ENCODE peak calls at places on chromosomes 11 and 22, in ten cellular contexts. G is keratinocyte; B is ovary; T is cardiac muscle cell; K is stomach; C is CD4-positive, CD25-positive, alpha-beta regulatory T cell; F is pancreas; H is CD8-positive, alpha-beta T cell; W is H9; V is right atrium auricular region. I is an unnamed sample.

GRCh38 chr22:24037851-24038765 is 27.0 kb downstream of the CABIN1 start:
- DNase-seq in G (no peak), B (no peak), T (no peak), K (peak; percentile 10), C (no peak), F (no peak), H (peak; percentile 15), W (no peak), V (no peak), I (no peak)

GRCh38 chr11:94740083-94740974 is 27.8 kb upstream of the AMOTL1 start:
- DNase-seq in G (no peak), B (peak; percentile 42), T (peak; percentile 40), K (no peak), C (no peak), F (peak; percentile 28), H (no peak), W (peak; percentile 42), V (no peak), I (no peak)

GRCh38 chr22:49583341-49583740 is 244.3 kb downstream of the BRD1 start:
- DNase-seq in G (no peak), B (no peak), T (no peak), K (no peak), C (no peak), F (no peak), H (no peak), W (no peak), V (no peak), I (no peak)

GRCh38 chr11:113806403-113806802 is 26.8 kb downstream of the CLDN25 start:
- DNase-seq in G (no peak), B (no peak), T (peak; percentile 54), K (no peak), C (no peak), F (no peak), H (no peak), W (peak; percentile 68), V (no peak), I (no peak)

GRCh38 chr22:49296561-49296960 is 531.1 kb downstream of the BRD1 start:
- DNase-seq in G (no peak), B (no peak), T (no peak), K (peak; percentile 22), C (no peak), F (no peak), H (no peak), W (peak; percentile 19), V (no peak), I (no peak)

GRCh38 chr11:76657139-76657823 is 13.3 kb downstream of the LRRC32 start:
- DNase-seq in G (no peak), B (peak; percentile 8), T (no peak), K (peak; percentile 18), C (no peak), F (no peak), H (no peak), W (peak; percentile 30), V (no peak), I (no peak)

GRCh38 chr11:102761646-102762238 is 18.7 kb downstream of the MMP10 start:
- DNase-seq in G (no peak), B (no peak), T (peak; percentile 23), K (no peak), C (no peak), F (no peak), H (no peak), W (no peak), V (no peak), I (no peak)

GRCh38 chr11:73274722-73275380 is 2.7 kb downstream of the P2RY6 start:
- DNase-seq in G (no peak), B (no peak), T (no peak), K (no peak), C (no peak), F (no peak), H (no peak), W (peak; percentile 19), V (no peak), I (no peak)

GRCh38 chr11:6603287-6604080 is at the start of the genes ILK and RRP8:
- DNase-seq in G (peak; percentile 13), B (peak; percentile 88), T (peak; percentile 96), K (peak; percentile 94), C (peak; percentile 79), F (peak; percentile 91), H (peak; percentile 82), W (peak; percentile 88), V (peak; percentile 93), I (peak; percentile 86)
- H3K4me1 ChIP-seq in G (peaks cover 41% of the 10 kb centered on the region), B (peaks cover 19% of the 10 kb centered on the region), T (peaks cover 34% of the 10 kb centered on the region), K (peaks cover 84% of the 10 kb centered on the region), C (peaks cover 65% of the 10 kb centered on the region), F (peaks cover 17% of the 10 kb centered on the region), H (peaks cover 60% of the 10 kb centered on the region), W (peaks cover 3% of the 10 kb centered on the region), V (peaks cover 60% of the 10 kb centered on the region), I (peaks cover 62% of the 10 kb centered on the region)

DNA sequence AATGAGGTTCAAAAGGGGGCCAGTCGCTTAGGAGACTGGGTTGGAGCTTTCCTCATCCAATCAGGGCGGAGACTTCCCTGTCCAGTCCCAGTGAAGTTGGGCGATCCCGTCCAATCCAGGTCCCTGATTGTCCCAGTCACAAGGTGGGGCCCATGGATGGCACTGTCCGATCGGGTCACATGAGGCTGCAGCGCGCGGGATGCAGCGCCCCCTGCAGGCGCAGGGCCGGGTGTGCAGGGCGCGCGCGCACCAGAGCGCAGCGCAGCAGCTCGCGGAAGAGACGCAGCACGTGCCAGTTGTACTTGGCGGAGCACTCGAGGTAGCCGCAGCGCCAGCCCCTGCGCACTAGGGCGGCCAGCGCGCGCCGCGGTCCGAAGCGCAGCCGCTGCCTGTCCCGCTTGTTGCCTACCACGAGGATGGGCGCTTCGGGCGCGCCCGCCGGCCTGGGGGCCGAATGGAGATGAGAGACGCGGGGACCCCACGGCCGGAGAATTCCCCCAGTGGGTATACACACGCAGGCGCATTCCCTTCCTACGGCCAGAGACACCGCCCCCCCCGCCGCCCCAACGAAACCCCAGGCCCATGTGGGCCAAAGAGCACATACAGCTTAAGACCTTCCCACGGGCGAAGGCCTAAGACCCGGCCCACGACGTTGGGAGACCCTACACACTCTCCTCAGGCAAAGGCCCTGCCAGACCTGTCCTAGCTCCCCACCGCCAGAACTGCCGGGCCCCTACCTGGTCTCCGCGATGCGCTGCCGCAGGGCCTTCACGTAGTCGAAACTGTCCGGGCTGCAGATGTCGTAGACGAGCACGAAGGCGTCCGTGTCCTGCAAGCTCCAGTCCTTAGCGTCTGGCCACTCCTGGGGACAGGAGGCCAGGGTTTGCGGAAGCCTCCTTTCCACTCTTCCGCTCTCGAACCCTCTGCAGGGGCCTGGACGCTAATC is 2.1 kb downstream of the RASL10A start:
- DNase-seq in G (no peak), B (no peak), T (no peak), K (no peak), C (no peak), F (no peak), H (no peak), W (peak; percentile 92), V (no peak), I (peak; percentile 33)
- H3K4me1 ChIP-seq in G (peaks cover 35% of the 10 kb centered on the region), B (peaks cover 13% of the 10 kb centered on the region), T (peaks cover 11% of the 10 kb centered on the region), K (peaks cover 73% of the 10 kb centered on the region), C (peaks cover 21% of the 10 kb centered on the region), F (no peaks in the 10 kb centered on the region), H (peaks cover 17% of the 10 kb centered on the region), W (no peaks in the 10 kb centered on the region), V (peaks cover 75% of the 10 kb centered on the region), I (peaks cover 28% of the 10 kb centered on the region)

DNA sequence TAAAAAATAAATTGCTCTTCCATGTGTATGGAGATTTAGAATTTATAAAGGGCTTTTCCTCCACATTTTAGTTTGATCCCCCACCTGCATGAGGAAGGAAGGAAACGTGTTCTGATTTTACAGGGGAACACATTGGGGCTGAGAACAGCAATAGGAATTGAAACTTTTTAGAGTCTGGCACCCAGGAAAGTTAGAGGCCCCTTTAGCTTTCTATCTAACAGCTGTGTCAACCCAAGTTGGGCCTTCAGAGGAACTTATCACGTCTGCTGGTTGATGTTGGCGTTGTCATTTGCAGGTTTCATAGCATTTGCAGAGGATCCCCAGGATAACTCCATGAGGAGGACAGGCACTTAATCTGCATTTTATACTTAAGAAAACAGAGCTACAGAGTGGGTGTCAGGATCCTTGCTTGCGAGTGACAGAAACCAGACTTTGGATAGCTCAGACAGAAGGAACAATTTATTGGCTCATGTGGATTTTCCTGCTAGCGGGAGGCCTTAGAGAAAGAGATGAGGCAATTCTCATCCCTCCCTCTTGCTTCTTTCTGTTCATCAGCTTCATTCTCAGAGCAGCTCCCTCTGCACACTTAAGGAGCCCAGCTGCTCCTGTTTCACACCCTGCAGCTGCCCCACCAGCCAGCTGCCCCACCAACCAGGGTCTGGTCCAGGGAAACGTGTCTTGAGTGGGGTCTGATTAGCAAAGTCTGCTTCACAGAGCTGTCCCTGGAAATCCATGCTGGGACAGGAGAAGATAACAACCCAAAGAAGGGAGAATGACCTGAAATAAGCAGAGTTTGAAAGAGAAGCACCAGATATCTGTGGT is 92.5 kb upstream of the OR4B1 start:
- DNase-seq in G (no peak), B (no peak), T (peak; percentile 12), K (no peak), C (no peak), F (no peak), H (no peak), W (no peak), V (no peak), I (no peak)
- H3K4me1 ChIP-seq in G (no peaks in the 10 kb centered on the region), B (no peaks in the 10 kb centered on the region), T (peaks cover 2% of the 10 kb centered on the region), K (no peaks in the 10 kb centered on the region), C (no peaks in the 10 kb centered on the region), F (no peaks in the 10 kb centered on the region), H (no peaks in the 10 kb centered on the region), W (no peaks in the 10 kb centered on the region), V (no peaks in the 10 kb centered on the region), I (no peaks in the 10 kb centered on the region)

GRCh38 chr11:64227405-64227956 is 1.4 kb downstream of the NUDT22 start:
- DNase-seq in G (no peak), B (no peak), T (no peak), K (peak; percentile 65), C (no peak), F (peak; percentile 61), H (no peak), W (no peak), V (no peak), I (no peak)

GRCh38 chr11:64229959-64230208 is 464 bp upstream of the DNAJC4 start:
- DNase-seq in G (no peak), B (no peak), T (no peak), K (no peak), C (no peak), F (no peak), H (no peak), W (no peak), V (no peak), I (no peak)

GRCh38 chr11:64230985-64231365 is 627 bp downstream of the DNAJC4 start:
- DNase-seq in G (no peak), B (no peak), T (no peak), K (no peak), C (no peak), F (no peak), H (no peak), W (no peak), V (no peak), I (no peak)

GRCh38 chr11:64230209-64230984 is at the start of gene DNAJC4:
- DNase-seq in G (no peak), B (peak; percentile 92), T (peak; percentile 98), K (peak; percentile 96), C (peak; percentile 88), F (peak; percentile 93), H (peak; percentile 78), W (peak; percentile 98), V (peak; percentile 94), I (peak; percentile 87)

DNA sequence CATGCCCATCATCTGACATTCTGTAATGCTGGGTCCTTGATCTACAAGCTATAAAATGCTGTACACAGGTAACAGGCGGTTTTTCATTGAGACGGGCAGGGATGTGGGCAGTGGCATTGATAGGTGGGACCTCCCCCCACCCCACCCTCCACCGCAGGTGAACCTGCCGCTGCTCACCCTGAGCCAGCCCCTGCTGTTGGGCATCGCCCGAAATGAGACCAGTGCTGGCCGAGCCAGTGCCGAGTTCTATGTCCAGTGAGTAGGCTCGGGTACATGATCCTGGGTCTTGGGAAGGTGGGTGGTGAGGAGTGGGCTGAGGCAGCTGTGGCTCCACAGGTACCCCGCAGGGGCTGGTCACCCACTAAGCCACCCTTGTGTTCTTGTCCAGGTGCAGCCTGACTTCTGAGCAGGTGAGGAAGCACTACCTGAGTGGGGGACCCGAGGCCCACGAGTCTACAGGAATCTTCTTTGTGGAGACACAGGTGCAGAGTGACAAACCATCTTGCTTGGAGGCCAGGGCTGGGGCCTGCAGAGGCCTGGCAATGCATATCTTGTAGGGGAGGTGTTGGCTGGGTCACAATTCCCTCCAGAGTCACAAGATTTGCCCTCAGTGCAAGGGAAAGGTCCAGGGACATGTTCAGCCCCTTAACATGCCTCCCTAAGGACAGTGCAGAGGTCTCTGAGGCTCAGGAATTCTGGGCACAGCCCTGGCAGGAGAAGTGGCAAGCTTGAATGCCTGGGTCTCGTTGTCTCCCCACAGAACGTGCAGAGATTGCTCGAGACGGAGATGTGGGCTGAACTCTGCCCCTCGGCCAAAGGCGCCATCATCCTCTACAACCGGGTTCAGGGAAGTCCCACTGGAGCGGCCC is 1.0 kb upstream of the DNAJC4 start:
- DNase-seq in G (no peak), B (no peak), T (no peak), K (no peak), C (no peak), F (peak; percentile 39), H (no peak), W (no peak), V (no peak), I (no peak)
- H3K4me1 ChIP-seq in G (peaks cover 48% of the 10 kb centered on the region), B (peaks cover 29% of the 10 kb centered on the region), T (peaks cover 25% of the 10 kb centered on the region), K (peaks cover 84% of the 10 kb centered on the region), C (peaks cover 60% of the 10 kb centered on the region), F (peaks cover 8% of the 10 kb centered on the region), H (peaks cover 54% of the 10 kb centered on the region), W (peaks cover 3% of the 10 kb centered on the region), V (peaks cover 75% of the 10 kb centered on the region), I (peaks cover 56% of the 10 kb centered on the region)

I was measured in CD4-positive, alpha-beta memory T cell.